ENCODE peak calls at places on chromosome 20, in nine cellular contexts. I is activated CD4-positive, alpha-beta T cell treated with anti-CD3 and anti-CD28 coated beads, Interleukin-2, amount 50 U/mL, for 1 hour; T is stimulated activated CD4-positive, alpha-beta T cell treated with anti-CD3 and anti-CD28 coated beads, TNF-alpha, amount 100 ng/mL, for 48 hours; E is testis; F is GM04504; Q is left cardiac atrium; B is RWPE2; A is activated B cell treated with CpG ODN at 0.5 μM for 24 hours; G is SW480. K is an unnamed sample.

GRCh38 chr20:38354227-38354626 is 7.9 kb downstream of the LBP start:
- DNase-seq in G (no peak), T (no peak), E (no peak), B (no peak), I (no peak), F (no peak), A (no peak), Q (no peak), K (no peak)

GRCh38 chr20:64066984-64067605 is 4.1 kb downstream of the TCEA2 start:
- DNase-seq in A (no peak), T (no peak), G (no peak), B (no peak), E (no peak), F (no peak), Q (no peak), I (no peak), K (no peak)

GRCh38 chr20:47220161-47220582 is 136.3 kb downstream of the ZMYND8 start:
- DNase-seq in T (peak; percentile 24), E (peak; percentile 57), B (no peak), I (peak; percentile 42), G (peak; percentile 31), A (peak; percentile 27), Q (no peak), F (peak; percentile 3), K (no peak)

GRCh38 chr20:63738687-63739128 is 868 bp upstream of the SLC2A4RG start:
- DNase-seq in I (peak; percentile 33), B (no peak), E (peak; percentile 67), G (peak; percentile 68), T (no peak), Q (peak; percentile 77), A (no peak), F (no peak), K (no peak)

GRCh38 chr20:49319204-49319809 is 41.5 kb upstream of the ZNFX1 start:
- DNase-seq in T (no peak), G (no peak), F (no peak), Q (peak; percentile 29), I (no peak), E (no peak), B (no peak), A (no peak), K (no peak)

GRCh38 chr20:11891081-11891826 is 26.4 kb upstream of the BTBD3 start:
- DNase-seq in G (peak; percentile 64), F (no peak), I (no peak), T (no peak), B (no peak), Q (peak; percentile 71), E (peak; percentile 69), A (no peak), K (no peak)

GRCh38 chr20:3323398-3323797 is 84.1 kb downstream of the DNAAF9 start:
- DNase-seq in T (no peak), B (no peak), E (no peak), A (no peak), G (no peak), I (no peak), Q (no peak), F (no peak), K (peak; percentile 58)

GRCh38 chr20:52975024-52975732 is 3.0 kb downstream of the TSHZ2 start:
- DNase-seq in F (no peak), G (no peak), A (no peak), I (peak; percentile 39), Q (no peak), E (peak; percentile 83), B (no peak), T (no peak), K (peak; percentile 56)

GRCh38 chr20:53579581-53580375 is 13.9 kb downstream of the ZNF217 start:
- DNase-seq in I (no peak), B (no peak), A (no peak), T (no peak), E (no peak), G (peak; percentile 60), Q (peak; percentile 21), F (peak; percentile 68), K (peak; percentile 87)

GRCh38 chr20:50464026-50464724 is 46.0 kb upstream of the PTPN1 start:
- DNase-seq in T (peak; percentile 34), Q (peak; percentile 65), B (no peak), F (no peak), G (peak; percentile 67), E (peak; percentile 70), I (peak; percentile 45), A (peak; percentile 45), K (peak; percentile 19)

GRCh38 chr20:45779011-45779915 is 12.4 kb downstream of the WFDC3 start:
- DNase-seq in I (no peak), Q (peak; percentile 87), A (no peak), E (peak; percentile 82), B (peak; percentile 100), F (peak; percentile 98), G (peak; percentile 100), T (no peak), K (peak; percentile 99)

GRCh38 chr20:6590891-6591679 is 176.4 kb upstream of the BMP2 start:
- DNase-seq in Q (no peak), B (peak; percentile 95), T (no peak), A (no peak), G (peak; percentile 49), F (peak; percentile 31), E (no peak), I (no peak), K (peak; percentile 99)

GRCh38 chr20:22728146-22728745 is 143.9 kb upstream of the FOXA2 start:
- DNase-seq in B (no peak), E (no peak), G (no peak), A (no peak), F (no peak), T (no peak), Q (no peak), I (no peak), K (no peak)

K was measured in bronchial epithelial cell.